ENCODE peak calls at places on chromosomes 6 and 20, in seven cellular contexts. J is K562, R is body of pancreas, Q is adrenal gland, B is right cardiac atrium, O is fibroblast of lung, S is cardiac muscle cell. V is an unnamed sample.

GRCh38 chr20:6595704-6596103 is 171.8 kb upstream of the BMP2 start:
- DNase-seq in J (no peak), R (no peak), Q (peak; percentile 6), B (no peak), O (peak; percentile 64), S (peak; percentile 35), V (no peak)

GRCh38 chr6:156977527-156978291 is 200.5 kb downstream of the ARID1B start:
- DNase-seq in J (no peak), R (peak; percentile 32), Q (peak; percentile 69), B (peak; percentile 30), O (peak; percentile 53), S (no peak), V (peak; percentile 68)

GRCh38 chr6:5590187-5590586 is 328.9 kb downstream of the FARS2 start:
- DNase-seq in J (no peak), R (no peak), Q (no peak), B (peak; percentile 70), O (no peak), S (no peak), V (no peak)

GRCh38 chr20:33450867-33451266 is 7.3 kb upstream of the SNTA1 start:
- DNase-seq in J (peak; percentile 60), R (no peak), Q (peak; percentile 54), B (no peak), O (peak; percentile 61), S (no peak), V (no peak)

GRCh38 chr6:154500769-154501171 is 9.7 kb downstream of the CNKSR3 start:
- DNase-seq in J (peak; percentile 62), R (peak; percentile 25), Q (no peak), B (no peak), O (no peak), S (peak; percentile 23), V (no peak)

GRCh38 chr6:156283091-156283490 is 494.1 kb upstream of the ARID1B start:
- DNase-seq in J (no peak), R (no peak), Q (no peak), B (no peak), O (no peak), S (no peak), V (peak; percentile 18)

GRCh38 chr20:42986143-42986773 is 203.4 kb downstream of the PTPRT start:
- DNase-seq in J (no peak), R (no peak), Q (no peak), B (no peak), O (no peak), S (no peak), V (no peak)

GRCh38 chr6:31498748-31499147 is 803 bp downstream of the MICB start:
- DNase-seq in J (peak; percentile 59), R (no peak), Q (peak; percentile 21), B (no peak), O (peak; percentile 9), S (peak; percentile 6), V (no peak)

GRCh38 chr20:60638430-60639098 is 613.5 kb upstream of the CDH4 start:
- DNase-seq in J (no peak), R (no peak), Q (no peak), B (no peak), O (no peak), S (no peak), V (no peak)

GRCh38 chr6:71252960-71253359 is 35.7 kb upstream of the OGFRL1 start:
- DNase-seq in J (no peak), R (no peak), Q (no peak), B (no peak), O (no peak), S (no peak), V (no peak)

GRCh38 chr20:3889489-3890409 is 562 bp downstream of the PANK2 start:
- DNase-seq in J (peak; percentile 69), R (peak; percentile 37), Q (peak; percentile 39), B (peak; percentile 73), O (no peak), S (peak; percentile 13), V (peak; percentile 59)

GRCh38 chr6:35719830-35720733 is 16.8 kb upstream of the ARMC12 start:
- DNase-seq in J (no peak), R (peak; percentile 71), Q (peak; percentile 61), B (peak; percentile 84), O (peak; percentile 43), S (peak; percentile 61), V (peak; percentile 60)

GRCh38 chr6:130730600-130730999 is 96.6 kb upstream of the SMLR1 start:
- DNase-seq in J (no peak), R (no peak), Q (no peak), B (no peak), O (no peak), S (no peak), V (no peak)

GRCh38 chr6:88650029-88650619 is 313.3 kb downstream of the RNGTT start:
- DNase-seq in J (no peak), R (no peak), Q (no peak), B (no peak), O (peak; percentile 88), S (no peak), V (no peak)

GRCh38 chr20:44069203-44069931 is 117.6 kb downstream of the JPH2 start:
- DNase-seq in J (no peak), R (no peak), Q (no peak), B (peak; percentile 52), O (peak; percentile 18), S (no peak), V (no peak)

GRCh38 chr6:15602144-15602543 is 60.7 kb downstream of the DTNBP1 start:
- DNase-seq in J (peak; percentile 42), R (no peak), Q (no peak), B (peak; percentile 73), O (no peak), S (no peak), V (peak; percentile 21)

GRCh38 chr20:53608456-53609413 is 15.1 kb upstream of the ZNF217 start:
- DNase-seq in J (peak; percentile 94), R (peak; percentile 31), Q (no peak), B (peak; percentile 80), O (no peak), S (no peak), V (no peak)

GRCh38 chr6:101117397-101118185 is 236.5 kb upstream of the ASCC3 start:
- DNase-seq in J (no peak), R (no peak), Q (peak; percentile 2), B (peak; percentile 32), O (no peak), S (peak; percentile 41), V (no peak)

GRCh38 chr6:134195164-134195906 is 122.6 kb downstream of the SGK1 start:
- DNase-seq in J (peak; percentile 84), R (no peak), Q (no peak), B (no peak), O (peak; percentile 46), S (no peak), V (no peak)

GRCh38 chr20:5508044-5508443 is 191.3 kb upstream of the PROKR2 start:
- DNase-seq in J (no peak), R (no peak), Q (no peak), B (no peak), O (no peak), S (no peak), V (no peak)

GRCh38 chr20:5509803-5510202 is 193.0 kb upstream of the PROKR2 start:
- DNase-seq in J (no peak), R (no peak), Q (no peak), B (no peak), O (no peak), S (no peak), V (no peak)

DNA sequence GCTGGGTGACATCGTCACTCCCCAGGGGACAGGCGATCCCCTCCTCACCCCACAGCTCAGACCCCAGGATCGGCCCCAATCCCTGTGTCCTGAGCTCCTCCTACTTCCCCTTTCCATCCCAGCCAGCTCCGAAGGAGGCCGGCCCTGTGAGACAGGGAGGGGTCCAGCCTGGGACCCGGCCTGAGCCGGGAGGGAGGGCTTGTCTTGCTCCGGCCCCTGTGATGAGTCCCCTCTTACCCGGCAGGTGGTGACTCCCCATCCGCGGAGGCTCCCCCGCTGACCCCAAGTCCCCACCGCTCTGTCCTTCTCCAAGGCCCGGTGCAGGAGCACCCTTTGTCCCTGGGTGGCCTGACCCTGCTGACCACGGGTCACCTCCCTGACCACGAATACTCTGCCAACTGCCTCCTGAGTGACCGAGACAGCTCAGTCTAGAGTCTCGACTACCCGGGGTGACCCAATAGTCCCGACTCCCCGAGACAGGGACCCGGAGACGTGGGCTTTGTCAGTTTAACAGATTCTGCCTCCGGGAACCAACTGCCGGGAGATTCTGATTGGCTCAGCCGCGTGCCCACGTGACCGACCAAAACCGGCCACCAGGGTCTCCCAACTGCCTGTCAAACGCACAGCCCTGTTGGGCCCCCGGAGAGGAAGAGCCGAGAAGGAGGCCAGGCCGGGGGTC is 187.4 kb upstream of the PROKR2 start:
- DNase-seq in J (peak; percentile 18), R (peak; percentile 61), Q (peak; percentile 74), B (peak; percentile 91), O (peak; percentile 66), S (no peak), V (peak; percentile 77)
- H3K4me3 ChIP-seq in J (peak overlapping the region; percentile 22), R (peak overlapping the region; percentile 25), Q (peak overlapping the region; percentile 55), B (peak overlapping the region; percentile 54), O (peak overlapping the region; percentile 69), S (no peak overlapping the region), V (peak overlapping the region; percentile 84)

GRCh38 chr6:2917801-2918495 is 14.8 kb upstream of the SERPINB9 start:
- DNase-seq in J (no peak), R (no peak), Q (no peak), B (no peak), O (peak; percentile 39), S (no peak), V (no peak)
- H3K4me1 ChIP-seq in J (peaks cover 14% of the 10 kb centered on the region), R (no peaks in the 10 kb centered on the region), Q (no peaks in the 10 kb centered on the region), B (peaks cover 2% of the 10 kb centered on the region), O (no peaks in the 10 kb centered on the region), S (no peaks in the 10 kb centered on the region), V (no peaks in the 10 kb centered on the region)

GRCh38 chr6:27669278-27669797 is 196.4 kb upstream of the ZNF184 start:
- DNase-seq in J (peak; percentile 55), R (no peak), Q (no peak), B (no peak), O (no peak), S (peak; percentile 27), V (no peak)

GRCh38 chr6:27672113-27672799 is 199.4 kb upstream of the ZNF184 start:
- DNase-seq in J (peak; percentile 96), R (peak; percentile 6), Q (no peak), B (no peak), O (peak; percentile 66), S (peak; percentile 61), V (peak; percentile 81)

GRCh38 chr6:27668442-27669275 is 195.8 kb upstream of the ZNF184 start:
- DNase-seq in J (peak; percentile 95), R (peak; percentile 16), Q (no peak), B (peak; percentile 63), O (peak; percentile 73), S (peak; percentile 50), V (peak; percentile 74)

GRCh38 chr6:27667651-27668441 is 194.9 kb upstream of the ZNF184 start:
- DNase-seq in J (peak; percentile 61), R (no peak), Q (no peak), B (no peak), O (peak; percentile 33), S (peak; percentile 26), V (no peak)

GRCh38 chr6:27669798-27670301 is 196.9 kb upstream of the ZNF184 start:
- DNase-seq in J (peak; percentile 50), R (no peak), Q (no peak), B (no peak), O (no peak), S (no peak), V (no peak)
- H3K4me3 ChIP-seq in J (peak overlapping the region; percentile 53), R (no peak overlapping the region), Q (no peak overlapping the region), B (peak overlapping the region; percentile 4), O (peak overlapping the region; percentile 73), S (peak overlapping the region; percentile 68), V (peak overlapping the region; percentile 57)

DNA sequence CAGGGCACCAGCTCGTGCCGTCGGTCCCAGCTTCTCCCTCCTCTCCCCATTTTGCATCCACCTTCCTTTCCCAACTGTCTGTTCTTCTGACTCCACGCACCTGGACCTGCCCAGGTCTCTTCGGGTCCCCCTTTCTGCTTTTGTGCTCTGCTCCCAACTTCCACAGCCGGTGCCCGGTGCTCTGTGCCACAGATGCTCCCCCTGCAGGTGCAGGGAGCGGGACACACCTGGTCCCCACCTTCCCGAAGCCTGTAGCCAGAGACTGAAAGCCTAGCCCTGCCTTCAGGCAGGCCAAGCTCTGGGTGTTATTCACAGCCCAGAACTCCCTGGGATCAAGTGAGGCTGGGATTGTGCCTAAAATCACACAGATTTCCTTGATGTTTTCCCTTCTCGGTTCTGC is 24.6 kb upstream of the BMP7 start:
- DNase-seq in J (no peak), R (no peak), Q (no peak), B (no peak), O (no peak), S (no peak), V (no peak)
- H3K4me1 ChIP-seq in J (no peaks in the 10 kb centered on the region), R (no peaks in the 10 kb centered on the region), Q (no peaks in the 10 kb centered on the region), B (peaks cover 7% of the 10 kb centered on the region), O (no peaks in the 10 kb centered on the region), S (peaks cover 16% of the 10 kb centered on the region), V (no peaks in the 10 kb centered on the region)

V was measured in BE2C.